ENCODE peak calls at places on chromosomes 7 and 10, in seven cellular contexts. One of them, this sample, is unnamed.

GRCh38 chr7:1987591-1988532 is 244.9 kb downstream of the MAD1L1 start:
- DNase-seq in IMR-90: no peak
- DNase-seq in vagina: no peak
- DNase-seq in ovary: no peak
- DNase-seq in tibial nerve: no peak
- DNase-seq in upper lobe of left lung: peak
- DNase-seq in HCT116: no peak
- DNase-seq in this sample: no peak

GRCh38 chr7:47460251-47460989 is 121.5 kb downstream of the TNS3 start:
- DNase-seq in IMR-90: no peak
- DNase-seq in vagina: no peak
- DNase-seq in ovary: no peak
- DNase-seq in tibial nerve: no peak
- DNase-seq in upper lobe of left lung: no peak
- DNase-seq in HCT116: no peak
- DNase-seq in this sample: no peak

GRCh38 chr10:55091691-55092328 is 290.8 kb upstream of the PCDH15 start:
- DNase-seq in IMR-90: peak
- DNase-seq in vagina: no peak
- DNase-seq in ovary: no peak
- DNase-seq in tibial nerve: no peak
- DNase-seq in upper lobe of left lung: no peak
- DNase-seq in HCT116: no peak
- DNase-seq in this sample: peak

GRCh38 chr7:131480384-131481315 is 75.8 kb downstream of the PODXL start:
- DNase-seq in IMR-90: no peak
- DNase-seq in vagina: no peak
- DNase-seq in ovary: no peak
- DNase-seq in tibial nerve: no peak
- DNase-seq in upper lobe of left lung: no peak
- DNase-seq in HCT116: no peak
- DNase-seq in this sample: no peak

GRCh38 chr10:78556700-78557432 is 511.9 kb upstream of the ZMIZ1 start:
- DNase-seq in IMR-90: no peak
- DNase-seq in vagina: no peak
- DNase-seq in ovary: no peak
- DNase-seq in tibial nerve: no peak
- DNase-seq in upper lobe of left lung: no peak
- DNase-seq in HCT116: no peak
- DNase-seq in this sample: no peak

GRCh38 chr10:128275405-128275804 is 149.2 kb upstream of the MKI67 start:
- DNase-seq in IMR-90: no peak
- DNase-seq in vagina: no peak
- DNase-seq in ovary: no peak
- DNase-seq in tibial nerve: no peak
- DNase-seq in upper lobe of left lung: no peak
- DNase-seq in HCT116: no peak
- DNase-seq in this sample: peak

GRCh38 chr7:158731761-158732160 is 27.2 kb upstream of the NCAPG2 start:
- DNase-seq in IMR-90: no peak
- DNase-seq in vagina: no peak
- DNase-seq in ovary: no peak
- DNase-seq in tibial nerve: no peak
- DNase-seq in upper lobe of left lung: no peak
- DNase-seq in HCT116: no peak
- DNase-seq in this sample: no peak

GRCh38 chr7:97022451-97023306 is 2.0 kb downstream of the DLX5 start:
- DNase-seq in IMR-90: no peak
- DNase-seq in vagina: peak
- DNase-seq in ovary: no peak
- DNase-seq in tibial nerve: no peak
- DNase-seq in upper lobe of left lung: peak
- DNase-seq in HCT116: no peak
- DNase-seq in this sample: no peak

GRCh38 chr7:51666751-51667150 is 350.1 kb upstream of the COBL start:
- DNase-seq in IMR-90: no peak
- DNase-seq in vagina: no peak
- DNase-seq in ovary: no peak
- DNase-seq in tibial nerve: no peak
- DNase-seq in upper lobe of left lung: no peak
- DNase-seq in HCT116: no peak
- DNase-seq in this sample: no peak

GRCh38 chr10:72375585-72375984 is 20.9 kb upstream of the DNAJB12 start:
- DNase-seq in IMR-90: no peak
- DNase-seq in vagina: no peak
- DNase-seq in ovary: no peak
- DNase-seq in tibial nerve: no peak
- DNase-seq in upper lobe of left lung: no peak
- DNase-seq in HCT116: no peak
- DNase-seq in this sample: peak

GRCh38 chr7:131224996-131225395 is 102.7 kb upstream of the MKLN1 start:
- DNase-seq in IMR-90: no peak
- DNase-seq in vagina: no peak
- DNase-seq in ovary: no peak
- DNase-seq in tibial nerve: no peak
- DNase-seq in upper lobe of left lung: no peak
- DNase-seq in HCT116: no peak
- DNase-seq in this sample: no peak

GRCh38 chr10:131221632-131222277 is 89.8 kb downstream of the TCERG1L start:
- DNase-seq in IMR-90: no peak
- DNase-seq in vagina: no peak
- DNase-seq in ovary: no peak
- DNase-seq in tibial nerve: no peak
- DNase-seq in upper lobe of left lung: no peak
- DNase-seq in HCT116: no peak
- DNase-seq in this sample: no peak

GRCh38 chr7:141652691-141653090 is 49.3 kb downstream of the DENND11 start:
- DNase-seq in IMR-90: no peak
- DNase-seq in vagina: no peak
- DNase-seq in ovary: no peak
- DNase-seq in tibial nerve: no peak
- DNase-seq in upper lobe of left lung: no peak
- DNase-seq in HCT116: no peak
- DNase-seq in this sample: no peak

GRCh38 chr7:28806841-28807240 is 151.3 kb downstream of the TRIL start:
- DNase-seq in IMR-90: peak
- DNase-seq in vagina: no peak
- DNase-seq in ovary: no peak
- DNase-seq in tibial nerve: no peak
- DNase-seq in upper lobe of left lung: no peak
- DNase-seq in HCT116: no peak
- DNase-seq in this sample: no peak

GRCh38 chr7:70506463-70506862 is 625.5 kb upstream of the GALNT17 start:
- DNase-seq in IMR-90: no peak
- DNase-seq in vagina: no peak
- DNase-seq in ovary: no peak
- DNase-seq in tibial nerve: no peak
- DNase-seq in upper lobe of left lung: no peak
- DNase-seq in HCT116: no peak
- DNase-seq in this sample: no peak

GRCh38 chr10:72875250-72876055 is 18.1 kb upstream of the OIT3 start:
- DNase-seq in IMR-90: peak
- DNase-seq in vagina: no peak
- DNase-seq in ovary: no peak
- DNase-seq in tibial nerve: no peak
- DNase-seq in upper lobe of left lung: no peak
- DNase-seq in HCT116: peak
- DNase-seq in this sample: peak

GRCh38 chr7:26440993-26441636 is 149.5 kb downstream of the SNX10 start:
- DNase-seq in IMR-90: no peak
- DNase-seq in vagina: no peak
- DNase-seq in ovary: no peak
- DNase-seq in tibial nerve: no peak
- DNase-seq in upper lobe of left lung: no peak
- DNase-seq in HCT116: no peak
- DNase-seq in this sample: no peak

GRCh38 chr7:1944619-1945210 is 274.6 kb downstream of the ELFN1 start:
- DNase-seq in IMR-90: no peak
- DNase-seq in vagina: no peak
- DNase-seq in ovary: no peak
- DNase-seq in tibial nerve: no peak
- DNase-seq in upper lobe of left lung: peak
- DNase-seq in HCT116: no peak
- DNase-seq in this sample: no peak

GRCh38 chr7:105672820-105673219 is 91.5 kb upstream of the EFCAB10 start:
- DNase-seq in IMR-90: no peak
- DNase-seq in vagina: no peak
- DNase-seq in ovary: no peak
- DNase-seq in tibial nerve: no peak
- DNase-seq in upper lobe of left lung: no peak
- DNase-seq in HCT116: no peak
- DNase-seq in this sample: no peak

GRCh38 chr10:122143238-122143841 is 127.8 kb upstream of the BTBD16 start:
- DNase-seq in IMR-90: no peak
- DNase-seq in vagina: no peak
- DNase-seq in ovary: no peak
- DNase-seq in tibial nerve: no peak
- DNase-seq in upper lobe of left lung: no peak
- DNase-seq in HCT116: no peak
- DNase-seq in this sample: no peak

GRCh38 chr7:66150471-66150870 is 35.8 kb downstream of the CRCP start:
- DNase-seq in IMR-90: peak
- DNase-seq in vagina: no peak
- DNase-seq in ovary: peak
- DNase-seq in tibial nerve: peak
- DNase-seq in upper lobe of left lung: no peak
- DNase-seq in HCT116: no peak
- DNase-seq in this sample: no peak

GRCh38 chr10:78964274-78964951 is 104.4 kb upstream of the ZMIZ1 start:
- DNase-seq in IMR-90: no peak
- DNase-seq in vagina: no peak
- DNase-seq in ovary: no peak
- DNase-seq in tibial nerve: no peak
- DNase-seq in upper lobe of left lung: no peak
- DNase-seq in HCT116: no peak
- DNase-seq in this sample: no peak

GRCh38 chr7:68321076-68321639 is 1277.1 kb upstream of the AUTS2 start:
- DNase-seq in IMR-90: no peak
- DNase-seq in vagina: no peak
- DNase-seq in ovary: peak
- DNase-seq in tibial nerve: no peak
- DNase-seq in upper lobe of left lung: no peak
- DNase-seq in HCT116: no peak
- DNase-seq in this sample: no peak

GRCh38 chr7:43038229-43038628 is 74.2 kb upstream of the HECW1 start:
- DNase-seq in IMR-90: peak
- DNase-seq in vagina: no peak
- DNase-seq in ovary: no peak
- DNase-seq in tibial nerve: no peak
- DNase-seq in upper lobe of left lung: no peak
- DNase-seq in HCT116: no peak
- DNase-seq in this sample: no peak

GRCh38 chr10:18473424-18474110 is 177.8 kb downstream of the NSUN6 start:
- DNase-seq in IMR-90: peak
- DNase-seq in vagina: no peak
- DNase-seq in ovary: no peak
- DNase-seq in tibial nerve: no peak
- DNase-seq in upper lobe of left lung: no peak
- DNase-seq in HCT116: no peak
- DNase-seq in this sample: no peak

GRCh38 chr10:43114031-43114742 is 24.1 kb upstream of the CSGALNACT2 start:
- DNase-seq in IMR-90: no peak
- DNase-seq in vagina: no peak
- DNase-seq in ovary: no peak
- DNase-seq in tibial nerve: no peak
- DNase-seq in upper lobe of left lung: peak
- DNase-seq in HCT116: no peak
- DNase-seq in this sample: no peak

GRCh38 chr7:106865130-106866115 is at the start of gene PIK3CG:
- DNase-seq in IMR-90: no peak
- DNase-seq in vagina: no peak
- DNase-seq in ovary: no peak
- DNase-seq in tibial nerve: no peak
- DNase-seq in upper lobe of left lung: no peak
- DNase-seq in HCT116: no peak
- DNase-seq in this sample: peak

GRCh38 chr7:150380463-150380862 is 1.3 kb downstream of the ZNF775 start:
- DNase-seq in IMR-90: no peak
- DNase-seq in vagina: no peak
- DNase-seq in ovary: no peak
- DNase-seq in tibial nerve: no peak
- DNase-seq in upper lobe of left lung: no peak
- DNase-seq in HCT116: no peak
- DNase-seq in this sample: no peak
- TF ChIP-seq POLR2A in IMR-90: no peak
- TF ChIP-seq POLR2A in vagina: no peak
- TF ChIP-seq POLR2A in ovary: no peak
- TF ChIP-seq POLR2A in tibial nerve: no peak
- TF ChIP-seq POLR2A in upper lobe of left lung: no peak
- TF ChIP-seq POLR2A in HCT116: no peak
- TF ChIP-seq POLR2A in this sample: no peak

GRCh38 chr10:10327934-10328333 is 689.7 kb upstream of the CELF2 start:
- DNase-seq in IMR-90: peak
- DNase-seq in vagina: no peak
- DNase-seq in ovary: no peak
- DNase-seq in tibial nerve: no peak
- DNase-seq in upper lobe of left lung: no peak
- DNase-seq in HCT116: no peak
- DNase-seq in this sample: no peak
- TF ChIP-seq POLR2A in IMR-90: no peak
- TF ChIP-seq POLR2A in vagina: no peak
- TF ChIP-seq POLR2A in ovary: no peak
- TF ChIP-seq POLR2A in tibial nerve: no peak
- TF ChIP-seq POLR2A in upper lobe of left lung: no peak
- TF ChIP-seq POLR2A in HCT116: no peak
- TF ChIP-seq POLR2A in this sample: no peak

DNA sequence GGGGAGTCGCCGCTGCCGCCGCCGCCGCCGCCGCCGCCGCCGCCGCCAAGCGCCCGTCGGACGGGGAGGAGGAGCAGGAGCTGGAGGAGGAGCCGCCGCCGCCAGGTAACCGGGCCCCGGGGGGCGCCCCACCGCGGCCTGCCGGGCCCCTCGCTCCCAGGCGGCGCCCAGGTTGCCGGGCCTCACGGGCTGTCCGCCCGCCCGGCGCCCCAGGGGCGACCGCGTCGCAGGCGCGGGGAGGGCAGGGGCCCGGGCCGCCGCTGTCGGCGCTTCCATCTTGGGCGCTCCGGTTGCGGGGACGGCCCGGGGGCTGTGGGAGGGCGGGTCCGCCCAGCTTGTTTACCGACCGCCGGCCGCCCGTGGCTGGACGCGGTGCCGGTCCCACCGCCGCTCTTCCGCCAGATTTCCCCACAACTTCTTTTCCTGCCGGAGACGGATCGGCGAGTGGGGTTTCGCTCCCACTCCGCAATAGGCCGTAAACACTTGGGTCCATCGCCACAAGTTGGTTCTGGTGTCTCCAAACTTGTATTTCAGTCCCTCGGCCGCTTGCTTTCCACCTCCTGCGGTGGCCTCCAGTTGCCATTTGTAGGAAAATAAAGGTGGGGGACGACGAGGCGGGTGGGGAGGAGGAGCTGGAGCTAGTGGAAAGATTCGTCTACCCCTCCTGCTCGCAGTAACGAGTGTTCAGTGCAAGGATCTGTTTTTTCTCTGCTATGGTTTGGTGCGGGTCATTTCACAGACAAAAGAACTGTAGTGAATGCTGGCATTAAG is 24.6 kb upstream of the ZRANB1 start:
- DNase-seq in IMR-90: peak
- DNase-seq in vagina: peak
- DNase-seq in ovary: peak
- DNase-seq in tibial nerve: peak
- DNase-seq in upper lobe of left lung: no peak
- DNase-seq in HCT116: no peak
- DNase-seq in this sample: peak
- TF ChIP-seq POLR2A in IMR-90: no peak
- TF ChIP-seq POLR2A in vagina: no peak
- TF ChIP-seq POLR2A in ovary: no peak
- TF ChIP-seq POLR2A in tibial nerve: no peak
- TF ChIP-seq POLR2A in upper lobe of left lung: peak
- TF ChIP-seq POLR2A in HCT116: no peak
- TF ChIP-seq POLR2A in this sample: no peak

GRCh38 chr7:100509213-100509612 is 25.5 kb downstream of the NYAP1 start:
- DNase-seq in IMR-90: peak
- DNase-seq in vagina: no peak
- DNase-seq in ovary: peak
- DNase-seq in tibial nerve: peak
- DNase-seq in upper lobe of left lung: no peak
- DNase-seq in HCT116: no peak
- DNase-seq in this sample: no peak
- TF ChIP-seq POLR2A in IMR-90: no peak
- TF ChIP-seq POLR2A in vagina: no peak
- TF ChIP-seq POLR2A in ovary: peak
- TF ChIP-seq POLR2A in tibial nerve: no peak
- TF ChIP-seq POLR2A in upper lobe of left lung: no peak
- TF ChIP-seq POLR2A in HCT116: no peak
- TF ChIP-seq POLR2A in this sample: no peak